ENCODE peak calls at places on chromosomes 13 and 19, in five cellular contexts. Z is NCI-H1092, N is WERI-Rb-1, D is AG09319, C is H9. H is an unnamed sample.

GRCh38 chr19:2271516-2272103 is 10.4 kb downstream of the PEAK3 start:
- DNase-seq in N (no peak), Z (no peak), D (no peak), C (peak), H (no peak)

GRCh38 chr19:4208385-4209094 is 20.8 kb upstream of the EBI3 start:
- DNase-seq in D (no peak), N (peak), Z (no peak), C (peak), H (no peak)

GRCh38 chr13:68428292-68428691 is 1198.2 kb upstream of the PCDH9 start:
- DNase-seq in Z (no peak), C (no peak), D (no peak), N (no peak), H (no peak)

GRCh38 chr19:2805261-2805900 is 14.3 kb upstream of the ZNF554 start:
- DNase-seq in D (no peak), Z (no peak), C (no peak), N (no peak), H (no peak)

GRCh38 chr19:1163283-1163933 is 10.7 kb downstream of the SBNO2 start:
- DNase-seq in C (no peak), Z (no peak), D (no peak), N (no peak), H (no peak)

GRCh38 chr13:77375554-77375953 is 48.7 kb upstream of the MYCBP2 start:
- DNase-seq in D (no peak), C (no peak), N (no peak), Z (no peak), H (no peak)

GRCh38 chr13:64074989-64075474 is 2659.4 kb upstream of the PCDH20 start:
- DNase-seq in D (no peak), Z (no peak), N (no peak), C (no peak), H (no peak)

GRCh38 chr13:63636231-63636993 is 2220.8 kb upstream of the PCDH20 start:
- DNase-seq in Z (peak), N (no peak), C (no peak), D (no peak), H (peak)

GRCh38 chr19:45152504-45153338 is 8.1 kb downstream of the NKPD1 start:
- DNase-seq in N (no peak), C (peak), D (no peak), Z (no peak), H (peak)

GRCh38 chr19:5332501-5332900 is 8.1 kb downstream of the PTPRS start:
- DNase-seq in Z (no peak), C (no peak), D (no peak), N (no peak), H (no peak)

GRCh38 chr13:113897966-113898365 is 34.1 kb upstream of the GAS6 start:
- DNase-seq in C (no peak), Z (no peak), N (no peak), D (no peak), H (no peak)

GRCh38 chr19:48292798-48293197 is 22.9 kb downstream of the ZNF114 start:
- DNase-seq in N (no peak), Z (no peak), D (peak), C (no peak), H (no peak)

GRCh38 chr19:4357921-4358326 is 14.6 kb downstream of the MPND start:
- DNase-seq in Z (no peak), C (no peak), D (no peak), N (no peak), H (no peak)

GRCh38 chr19:30719189-30719990 is 347.2 kb downstream of the ZNF536 start:
- DNase-seq in D (no peak), N (peak), C (peak), Z (no peak), H (no peak)

GRCh38 chr13:48778551-48779088 is 124.9 kb downstream of the CYSLTR2 start:
- DNase-seq in C (no peak), Z (no peak), N (no peak), D (no peak), H (no peak)

GRCh38 chr13:114263590-114263989 is 17.8 kb upstream of the UPF3A start:
- DNase-seq in D (no peak), C (no peak), N (no peak), Z (no peak), H (no peak)

GRCh38 chr13:102018716-102019115 is 383.1 kb downstream of the FGF14 start:
- DNase-seq in C (no peak), D (no peak), N (no peak), Z (no peak), H (no peak)

GRCh38 chr13:28743499-28744083 is 24.8 kb upstream of the SLC46A3 start:
- DNase-seq in N (no peak), C (no peak), Z (no peak), D (no peak), H (no peak)

GRCh38 chr19:18519962-18520847 is 1.7 kb downstream of the ELL start:
- DNase-seq in C (peak), Z (no peak), N (peak), D (no peak), H (peak)

GRCh38 chr13:27578121-27579030 is 42.0 kb downstream of the LNX2 start:
- DNase-seq in Z (no peak), D (no peak), C (no peak), N (no peak), H (no peak)

GRCh38 chr13:73090116-73090811 is 31.5 kb downstream of the KLF5 start:
- DNase-seq in D (peak), C (peak), N (no peak), Z (no peak), H (no peak)

GRCh38 chr19:5623397-5624153 is 692 bp downstream of the SAFB start:
- DNase-seq in C (no peak), Z (no peak), D (no peak), N (no peak), H (peak)

GRCh38 chr19:572891-573825 is 762 bp downstream of the BSG start:
- DNase-seq in Z (peak), N (peak), D (no peak), C (peak), H (peak)

GRCh38 chr13:112984501-112984900 is 15.5 kb downstream of the MCF2L start:
- DNase-seq in Z (no peak), N (no peak), C (no peak), D (no peak), H (no peak)

GRCh38 chr13:49791753-49792549 is 531 bp downstream of the KPNA3 start:
- DNase-seq in N (peak), D (no peak), Z (peak), C (peak), H (peak)

GRCh38 chr13:45333973-45334922 is 6.7 kb downstream of the TPT1 start:
- DNase-seq in Z (no peak), C (no peak), D (no peak), N (no peak), H (no peak)

GRCh38 chr13:41649659-41650058 is 192.3 kb downstream of the RGCC start:
- DNase-seq in Z (no peak), N (no peak), D (no peak), C (no peak), H (no peak)

GRCh38 chr13:43935878-43936277 is 56.2 kb downstream of the LACC1 start:
- DNase-seq in C (no peak), N (no peak), D (no peak), Z (no peak), H (no peak)

GRCh38 chr13:27427663-27428062 is 3.2 kb downstream of the GTF3A start:
- DNase-seq in C (no peak), Z (no peak), N (no peak), D (no peak), H (no peak)

GRCh38 chr13:61760102-61760501 is 344.5 kb upstream of the PCDH20 start:
- DNase-seq in D (no peak), N (no peak), Z (no peak), C (no peak), H (no peak)

GRCh38 chr13:41825691-41826090 is 135.2 kb downstream of the VWA8 start:
- DNase-seq in D (no peak), N (no peak), C (no peak), Z (no peak), H (no peak)

GRCh38 chr19:50328257-50329145 is 676 bp downstream of the KCNC3 start:
- DNase-seq in Z (no peak), C (peak), D (no peak), N (no peak), H (no peak)

GRCh38 chr13:36130168-36130541 is 1.0 kb downstream of the DCLK1 start:
- DNase-seq in N (no peak), D (no peak), C (no peak), Z (no peak), H (no peak)

GRCh38 chr13:113043001-113043630 is 62.5 kb upstream of the F7 start:
- DNase-seq in Z (no peak), N (no peak), C (no peak), D (no peak), H (no peak)

GRCh38 chr13:46165485-46166220 is 16.3 kb downstream of the LCP1 start:
- DNase-seq in N (no peak), Z (no peak), C (no peak), D (no peak), H (no peak)

GRCh38 chr13:33016414-33017409 is at the start of gene KL:
- DNase-seq in N (peak), D (no peak), Z (no peak), C (peak), H (no peak)